ENCODE peak calls at places on chromosomes 1 and 21, in four cellular contexts. One of them, this sample, is unnamed.

GRCh38 chr1:59150537-59151386 is 146.1 kb upstream of the FGGY start:
- DNase-seq in WTC11: no peak
- DNase-seq in HepG2: peak
- DNase-seq in GM12878: peak
- DNase-seq in this sample: no peak

GRCh38 chr1:212470059-212470458 is 37.3 kb downstream of the NENF start:
- DNase-seq in WTC11: no peak
- DNase-seq in HepG2: no peak
- DNase-seq in GM12878: no peak
- DNase-seq in this sample: no peak

GRCh38 chr1:179369751-179370341 is 4.1 kb downstream of the AXDND1 start:
- DNase-seq in WTC11: no peak
- DNase-seq in HepG2: peak
- DNase-seq in GM12878: peak
- DNase-seq in this sample: peak

GRCh38 chr1:156578006-156578405 is 1.5 kb upstream of the TTC24 start:
- DNase-seq in WTC11: no peak
- DNase-seq in HepG2: no peak
- DNase-seq in GM12878: no peak
- DNase-seq in this sample: no peak

GRCh38 chr21:46095106-46095719 is 2.7 kb upstream of the COL6A2 start:
- DNase-seq in WTC11: no peak
- DNase-seq in HepG2: no peak
- DNase-seq in GM12878: no peak
- DNase-seq in this sample: peak

GRCh38 chr1:9211291-9211811 is 23.2 kb upstream of the H6PD start:
- DNase-seq in WTC11: no peak
- DNase-seq in HepG2: peak
- DNase-seq in GM12878: no peak
- DNase-seq in this sample: no peak

GRCh38 chr1:107480548-107480947 is 339.7 kb downstream of the NTNG1 start:
- DNase-seq in WTC11: no peak
- DNase-seq in HepG2: no peak
- DNase-seq in GM12878: no peak
- DNase-seq in this sample: no peak

GRCh38 chr21:45613881-45614280 is 29.6 kb upstream of the PCBP3 start:
- DNase-seq in WTC11: no peak
- DNase-seq in HepG2: no peak
- DNase-seq in GM12878: no peak
- DNase-seq in this sample: no peak

GRCh38 chr1:51189421-51190073 is 46.5 kb upstream of the RNF11 start:
- DNase-seq in WTC11: peak
- DNase-seq in HepG2: peak
- DNase-seq in GM12878: no peak
- DNase-seq in this sample: peak

GRCh38 chr1:58782308-58783089 is 1.3 kb downstream of the JUN start:
- DNase-seq in WTC11: peak
- DNase-seq in HepG2: no peak
- DNase-seq in GM12878: no peak
- DNase-seq in this sample: peak

GRCh38 chr1:107829083-107829771 is 135.8 kb downstream of the VAV3 start:
- DNase-seq in WTC11: no peak
- DNase-seq in HepG2: no peak
- DNase-seq in GM12878: peak
- DNase-seq in this sample: no peak

GRCh38 chr1:193438771-193439170 is 252.4 kb upstream of the B3GALT2 start:
- DNase-seq in WTC11: no peak
- DNase-seq in HepG2: no peak
- DNase-seq in GM12878: no peak
- DNase-seq in this sample: no peak

GRCh38 chr1:6037338-6037762 is 8.3 kb upstream of the KCNAB2 start:
- DNase-seq in WTC11: no peak
- DNase-seq in HepG2: no peak
- DNase-seq in GM12878: no peak
- DNase-seq in this sample: no peak
- TF ChIP-seq NR2C2 in WTC11: no peak
- TF ChIP-seq NR2C2 in HepG2: no peak
- TF ChIP-seq NR2C2 in GM12878: no peak
- TF ChIP-seq NR2C2 in this sample: no peak

DNA sequence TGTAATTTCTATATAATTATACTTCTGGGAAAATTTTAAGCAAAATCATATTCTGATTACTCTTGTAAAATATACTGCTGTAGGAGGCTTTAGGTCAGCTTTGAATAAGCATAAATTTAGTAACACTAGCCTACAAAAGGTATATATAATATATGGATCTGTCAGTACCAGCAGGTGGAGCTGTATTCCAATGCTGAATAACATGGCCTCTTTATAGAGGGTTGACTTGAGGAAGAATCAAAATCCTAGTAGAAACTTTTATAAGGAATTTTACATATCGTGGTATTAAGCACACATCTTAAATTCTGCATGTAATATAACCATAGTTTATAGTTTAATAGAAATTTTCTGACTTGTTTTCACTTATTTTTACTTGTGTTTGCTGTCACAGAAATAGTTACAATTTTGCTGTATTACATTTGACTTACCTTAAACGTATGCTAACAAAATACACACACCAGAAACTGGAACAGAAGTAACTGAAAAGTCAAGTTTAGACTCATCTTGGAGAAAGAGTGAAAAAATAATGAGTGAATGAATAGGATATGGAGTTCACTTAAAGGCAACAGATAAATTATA is 79.3 kb downstream of the HMCN1 start:
- DNase-seq in WTC11: no peak
- DNase-seq in HepG2: peak
- DNase-seq in GM12878: no peak
- DNase-seq in this sample: peak
- TF ChIP-seq NR2C2 in WTC11: no peak
- TF ChIP-seq NR2C2 in HepG2: no peak
- TF ChIP-seq NR2C2 in GM12878: no peak
- TF ChIP-seq NR2C2 in this sample: no peak

GRCh38 chr1:24905355-24905978 is 24.6 kb downstream of the RUNX3 start:
- DNase-seq in WTC11: no peak
- DNase-seq in HepG2: no peak
- DNase-seq in GM12878: no peak
- DNase-seq in this sample: no peak
- TF ChIP-seq NR2C2 in WTC11: no peak
- TF ChIP-seq NR2C2 in HepG2: no peak
- TF ChIP-seq NR2C2 in GM12878: no peak
- TF ChIP-seq NR2C2 in this sample: no peak

GRCh38 chr1:203626910-203627246 is 246 bp downstream of the ATP2B4 start:
- DNase-seq in WTC11: peak
- DNase-seq in HepG2: no peak
- DNase-seq in GM12878: no peak
- DNase-seq in this sample: no peak

GRCh38 chr1:203628185-203628996 is 1.8 kb downstream of the ATP2B4 start:
- DNase-seq in WTC11: peak
- DNase-seq in HepG2: no peak
- DNase-seq in GM12878: no peak
- DNase-seq in this sample: no peak

GRCh38 chr1:203624341-203624712 is 2.3 kb upstream of the ATP2B4 start:
- DNase-seq in WTC11: no peak
- DNase-seq in HepG2: no peak
- DNase-seq in GM12878: no peak
- DNase-seq in this sample: no peak

GRCh38 chr1:203627819-203628184 is 1.2 kb downstream of the ATP2B4 start:
- DNase-seq in WTC11: peak
- DNase-seq in HepG2: no peak
- DNase-seq in GM12878: no peak
- DNase-seq in this sample: no peak

GRCh38 chr1:203625623-203626189 is 926 bp upstream of the ATP2B4 start:
- DNase-seq in WTC11: no peak
- DNase-seq in HepG2: peak
- DNase-seq in GM12878: peak
- DNase-seq in this sample: peak
- TF ChIP-seq NR2C2 in WTC11: no peak
- TF ChIP-seq NR2C2 in HepG2: no peak
- TF ChIP-seq NR2C2 in GM12878: no peak
- TF ChIP-seq NR2C2 in this sample: no peak

GRCh38 chr1:41939194-41939593 is 20.5 kb upstream of the HIVEP3 start:
- DNase-seq in WTC11: peak
- DNase-seq in HepG2: no peak
- DNase-seq in GM12878: no peak
- DNase-seq in this sample: no peak

GRCh38 chr1:41933106-41933505 is 14.4 kb upstream of the HIVEP3 start:
- DNase-seq in WTC11: no peak
- DNase-seq in HepG2: no peak
- DNase-seq in GM12878: no peak
- DNase-seq in this sample: no peak

GRCh38 chr1:41935226-41935625 is 16.5 kb upstream of the HIVEP3 start:
- DNase-seq in WTC11: no peak
- DNase-seq in HepG2: no peak
- DNase-seq in GM12878: no peak
- DNase-seq in this sample: no peak

GRCh38 chr1:41931578-41931977 is 12.9 kb upstream of the HIVEP3 start:
- DNase-seq in WTC11: no peak
- DNase-seq in HepG2: no peak
- DNase-seq in GM12878: no peak
- DNase-seq in this sample: no peak

DNA sequence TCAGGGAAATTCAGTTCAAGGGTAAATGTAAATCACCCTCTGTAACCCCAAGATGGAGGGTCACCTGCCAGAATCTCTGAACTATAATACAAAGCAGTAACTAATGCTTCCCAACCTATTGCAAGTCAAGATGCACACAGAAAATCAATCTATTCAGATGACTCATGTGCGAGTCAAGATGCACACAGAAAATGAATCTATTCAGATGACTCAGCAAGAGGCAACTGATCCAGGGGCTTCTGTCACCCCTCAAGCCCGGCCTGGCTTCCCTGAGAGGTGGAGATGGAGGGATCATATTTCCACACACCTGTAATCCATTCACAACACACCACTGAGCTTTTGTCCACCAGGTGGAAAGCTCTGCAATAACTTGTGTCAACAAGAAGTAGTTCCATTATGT is 17.4 kb upstream of the HIVEP3 start:
- DNase-seq in WTC11: no peak
- DNase-seq in HepG2: no peak
- DNase-seq in GM12878: no peak
- DNase-seq in this sample: no peak
- TF ChIP-seq NR2C2 in WTC11: no peak
- TF ChIP-seq NR2C2 in HepG2: no peak
- TF ChIP-seq NR2C2 in GM12878: no peak
- TF ChIP-seq NR2C2 in this sample: no peak

DNA sequence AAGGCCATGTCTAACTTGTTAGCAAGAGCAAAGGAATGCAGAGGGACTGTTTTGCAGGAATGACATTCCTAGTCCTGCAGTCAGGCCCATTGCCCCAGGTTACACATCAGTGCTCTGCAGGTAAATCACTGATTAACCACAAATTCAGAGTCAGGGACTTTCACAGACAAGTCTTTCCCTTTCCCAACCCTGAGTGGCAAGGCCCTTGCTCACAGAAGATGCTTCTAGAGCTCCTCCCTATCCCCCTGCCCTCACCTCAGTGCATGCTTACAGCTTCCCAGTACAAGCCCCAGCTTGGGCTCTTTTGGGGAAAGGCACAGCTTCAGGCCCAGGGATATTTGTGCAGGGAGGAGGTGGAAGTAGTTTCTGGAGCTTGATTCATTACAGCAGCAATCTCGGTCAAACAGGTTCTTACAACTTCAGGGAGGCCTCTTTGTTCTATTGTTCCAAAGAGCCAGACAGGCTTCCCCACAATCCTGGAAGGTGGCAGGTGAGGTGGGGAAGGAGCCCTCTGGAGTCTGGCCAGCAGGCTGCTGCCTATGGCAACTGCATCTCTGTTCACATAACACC is 53.9 kb downstream of the CASQ2 start:
- DNase-seq in WTC11: peak
- DNase-seq in HepG2: peak
- DNase-seq in GM12878: no peak
- DNase-seq in this sample: no peak
- TF ChIP-seq NR2C2 in WTC11: no peak
- TF ChIP-seq NR2C2 in HepG2: no peak
- TF ChIP-seq NR2C2 in GM12878: no peak
- TF ChIP-seq NR2C2 in this sample: no peak

GRCh38 chr1:20028125-20028524 is 41.9 kb upstream of the PLA2G5 start:
- DNase-seq in WTC11: no peak
- DNase-seq in HepG2: no peak
- DNase-seq in GM12878: no peak
- DNase-seq in this sample: no peak
- TF ChIP-seq NR2C2 in WTC11: no peak
- TF ChIP-seq NR2C2 in HepG2: no peak
- TF ChIP-seq NR2C2 in GM12878: no peak
- TF ChIP-seq NR2C2 in this sample: no peak

This sample was measured in K562.